ENCODE peak calls at places on chromosomes 7 and 10, in nine cellular contexts. One of them, this sample, is unnamed.

GRCh38 chr10:114239117-114239993 is at the start of gene VWA2:
- DNase-seq in RWPE2: no peak
- DNase-seq in kidney epithelial cell: no peak
- DNase-seq in choroid plexus epithelial cell: no peak
- DNase-seq in stomach: peak; percentile 76
- DNase-seq in left ventricle myocardium inferior: peak; percentile 23
- DNase-seq in BJ: no peak
- DNase-seq in heart left ventricle: peak; percentile 47
- DNase-seq in cardiac fibroblast: no peak
- DNase-seq in this sample: no peak

GRCh38 chr7:47371317-47371716 is 210.6 kb downstream of the TNS3 start:
- DNase-seq in RWPE2: no peak
- DNase-seq in kidney epithelial cell: no peak
- DNase-seq in choroid plexus epithelial cell: no peak
- DNase-seq in stomach: no peak
- DNase-seq in left ventricle myocardium inferior: no peak
- DNase-seq in BJ: no peak
- DNase-seq in heart left ventricle: no peak
- DNase-seq in cardiac fibroblast: no peak
- DNase-seq in this sample: no peak

GRCh38 chr10:10755490-10755889 is 262.2 kb upstream of the CELF2 start:
- DNase-seq in RWPE2: no peak
- DNase-seq in kidney epithelial cell: no peak
- DNase-seq in choroid plexus epithelial cell: no peak
- DNase-seq in stomach: no peak
- DNase-seq in left ventricle myocardium inferior: no peak
- DNase-seq in BJ: no peak
- DNase-seq in heart left ventricle: no peak
- DNase-seq in cardiac fibroblast: no peak
- DNase-seq in this sample: no peak

GRCh38 chr10:34696423-34696822 is 118.7 kb downstream of the PARD3 start:
- DNase-seq in RWPE2: no peak
- DNase-seq in kidney epithelial cell: peak; percentile 51
- DNase-seq in choroid plexus epithelial cell: peak; percentile 64
- DNase-seq in stomach: no peak
- DNase-seq in left ventricle myocardium inferior: no peak
- DNase-seq in BJ: peak; percentile 47
- DNase-seq in heart left ventricle: no peak
- DNase-seq in cardiac fibroblast: peak; percentile 44
- DNase-seq in this sample: no peak

GRCh38 chr7:108503112-108504026 is 22.6 kb downstream of the PNPLA8 start:
- DNase-seq in RWPE2: no peak
- DNase-seq in kidney epithelial cell: no peak
- DNase-seq in choroid plexus epithelial cell: peak; percentile 47
- DNase-seq in stomach: no peak
- DNase-seq in left ventricle myocardium inferior: no peak
- DNase-seq in BJ: no peak
- DNase-seq in heart left ventricle: no peak
- DNase-seq in cardiac fibroblast: peak; percentile 86
- DNase-seq in this sample: no peak

GRCh38 chr10:125094826-125095225 is 65.5 kb downstream of the CTBP2 start:
- DNase-seq in RWPE2: no peak
- DNase-seq in kidney epithelial cell: no peak
- DNase-seq in choroid plexus epithelial cell: no peak
- DNase-seq in stomach: peak; percentile 17
- DNase-seq in left ventricle myocardium inferior: no peak
- DNase-seq in BJ: no peak
- DNase-seq in heart left ventricle: no peak
- DNase-seq in cardiac fibroblast: no peak
- DNase-seq in this sample: no peak

GRCh38 chr7:117061751-117062150 is 108.5 kb downstream of the ST7 start:
- DNase-seq in RWPE2: no peak
- DNase-seq in kidney epithelial cell: no peak
- DNase-seq in choroid plexus epithelial cell: peak; percentile 26
- DNase-seq in stomach: no peak
- DNase-seq in left ventricle myocardium inferior: no peak
- DNase-seq in BJ: no peak
- DNase-seq in heart left ventricle: no peak
- DNase-seq in cardiac fibroblast: no peak
- DNase-seq in this sample: no peak

GRCh38 chr7:141752634-141753033 is 11.3 kb upstream of the TAS2R3 start:
- DNase-seq in RWPE2: no peak
- DNase-seq in kidney epithelial cell: no peak
- DNase-seq in choroid plexus epithelial cell: no peak
- DNase-seq in stomach: no peak
- DNase-seq in left ventricle myocardium inferior: no peak
- DNase-seq in BJ: no peak
- DNase-seq in heart left ventricle: no peak
- DNase-seq in cardiac fibroblast: no peak
- DNase-seq in this sample: no peak

DNA sequence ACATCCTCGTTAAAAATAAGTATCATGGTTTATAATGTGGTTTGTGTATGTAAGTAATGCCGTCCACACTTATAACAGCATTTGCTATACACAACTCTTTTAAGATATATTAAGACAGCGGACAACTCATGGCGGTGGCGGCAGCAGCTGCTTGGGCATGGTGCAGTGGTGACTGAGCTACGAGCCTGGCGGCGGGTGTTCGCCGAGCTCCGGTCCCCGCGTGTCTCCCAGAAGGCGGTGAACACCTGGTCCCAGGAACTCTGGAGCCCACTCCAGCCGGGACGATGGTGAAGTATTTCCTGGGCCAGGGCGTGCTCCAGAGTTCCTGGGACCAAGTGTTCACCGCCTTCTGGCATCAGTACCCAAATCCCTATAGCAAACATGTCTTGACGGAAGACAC is 38.8 kb downstream of the JMJD1C start:
- DNase-seq in RWPE2: no peak
- DNase-seq in kidney epithelial cell: no peak
- DNase-seq in choroid plexus epithelial cell: no peak
- DNase-seq in stomach: no peak
- DNase-seq in left ventricle myocardium inferior: no peak
- DNase-seq in BJ: no peak
- DNase-seq in heart left ventricle: no peak
- DNase-seq in cardiac fibroblast: no peak
- DNase-seq in this sample: no peak
- TF ChIP-seq CTCF in RWPE2: no peak
- TF ChIP-seq CTCF in kidney epithelial cell: no peak
- TF ChIP-seq CTCF in choroid plexus epithelial cell: no peak
- TF ChIP-seq CTCF in stomach: no peak
- TF ChIP-seq CTCF in left ventricle myocardium inferior: no peak
- TF ChIP-seq CTCF in BJ: no peak
- TF ChIP-seq CTCF in heart left ventricle: no peak
- TF ChIP-seq CTCF in cardiac fibroblast: no peak
- TF ChIP-seq CTCF in this sample: no peak

GRCh38 chr10:100684688-100685235 is 60.6 kb upstream of the PAX2 start:
- DNase-seq in RWPE2: no peak
- DNase-seq in kidney epithelial cell: no peak
- DNase-seq in choroid plexus epithelial cell: no peak
- DNase-seq in stomach: no peak
- DNase-seq in left ventricle myocardium inferior: no peak
- DNase-seq in BJ: no peak
- DNase-seq in heart left ventricle: no peak
- DNase-seq in cardiac fibroblast: no peak
- DNase-seq in this sample: no peak
- H3K4me3 ChIP-seq in RWPE2: no peak overlapping the region
- H3K4me3 ChIP-seq in kidney epithelial cell: no peak overlapping the region
- H3K4me3 ChIP-seq in choroid plexus epithelial cell: no peak overlapping the region
- H3K4me3 ChIP-seq in stomach: no peak overlapping the region
- H3K4me3 ChIP-seq in left ventricle myocardium inferior: no peak overlapping the region
- H3K4me3 ChIP-seq in BJ: no peak overlapping the region
- H3K4me3 ChIP-seq in heart left ventricle: no peak overlapping the region
- H3K4me3 ChIP-seq in cardiac fibroblast: no peak overlapping the region
- H3K4me3 ChIP-seq in this sample: no peak overlapping the region

GRCh38 chr7:73427902-73428696 is 5.5 kb upstream of the FZD9 start:
- DNase-seq in RWPE2: no peak
- DNase-seq in kidney epithelial cell: no peak
- DNase-seq in choroid plexus epithelial cell: no peak
- DNase-seq in stomach: no peak
- DNase-seq in left ventricle myocardium inferior: no peak
- DNase-seq in BJ: no peak
- DNase-seq in heart left ventricle: no peak
- DNase-seq in cardiac fibroblast: no peak
- DNase-seq in this sample: no peak
- TF ChIP-seq CTCF in RWPE2: no peak
- TF ChIP-seq CTCF in kidney epithelial cell: no peak
- TF ChIP-seq CTCF in choroid plexus epithelial cell: no peak
- TF ChIP-seq CTCF in stomach: no peak
- TF ChIP-seq CTCF in left ventricle myocardium inferior: no peak
- TF ChIP-seq CTCF in BJ: no peak
- TF ChIP-seq CTCF in heart left ventricle: no peak
- TF ChIP-seq CTCF in cardiac fibroblast: no peak
- TF ChIP-seq CTCF in this sample: no peak

GRCh38 chr7:28573751-28574295 is 161.5 kb downstream of the CREB5 start:
- DNase-seq in RWPE2: no peak
- DNase-seq in kidney epithelial cell: no peak
- DNase-seq in choroid plexus epithelial cell: no peak
- DNase-seq in stomach: no peak
- DNase-seq in left ventricle myocardium inferior: no peak
- DNase-seq in BJ: no peak
- DNase-seq in heart left ventricle: no peak
- DNase-seq in cardiac fibroblast: peak; percentile 5
- DNase-seq in this sample: no peak
- H3K4me3 ChIP-seq in RWPE2: no peak overlapping the region
- H3K4me3 ChIP-seq in kidney epithelial cell: no peak overlapping the region
- H3K4me3 ChIP-seq in choroid plexus epithelial cell: no peak overlapping the region
- H3K4me3 ChIP-seq in stomach: no peak overlapping the region
- H3K4me3 ChIP-seq in left ventricle myocardium inferior: no peak overlapping the region
- H3K4me3 ChIP-seq in BJ: no peak overlapping the region
- H3K4me3 ChIP-seq in heart left ventricle: no peak overlapping the region
- H3K4me3 ChIP-seq in cardiac fibroblast: no peak overlapping the region
- H3K4me3 ChIP-seq in this sample: no peak overlapping the region

This sample was measured in coronary artery.